ENCODE peak calls at places on chromosomes 2 and 18, in ten cellular contexts. Z is sciatic nerve; L is spleen; R is SHP77; Q is NCI-H2171; X is adrenal gland; S is CD8-positive, alpha-beta memory T cell; U is activated T-cell treated with anti-CD3 and anti-CD28 coated beads for 1 hour; C is pulmonary artery endothelial cell; P is renal cortical epithelial cell. N is an unnamed sample.

GRCh38 chr2:8654483-8654882 is 27.4 kb upstream of the ID2 start:
- DNase-seq in Z (no peak), L (no peak), R (no peak), Q (no peak), X (no peak), S (no peak), U (no peak), C (no peak), P (no peak), N (no peak)

GRCh38 chr2:170953976-170954375 is 24.9 kb downstream of the GORASP2 start:
- DNase-seq in Z (no peak), L (no peak), R (no peak), Q (no peak), X (no peak), S (no peak), U (no peak), C (no peak), P (no peak), N (no peak)

GRCh38 chr2:26838121-26838906 is 9.6 kb upstream of the DPYSL5 start:
- DNase-seq in Z (no peak), L (no peak), R (no peak), Q (no peak), X (no peak), S (no peak), U (no peak), C (no peak), P (peak), N (peak)

GRCh38 chr2:96065381-96065930 is 30.7 kb upstream of the GPAT2 start:
- DNase-seq in Z (no peak), L (no peak), R (no peak), Q (no peak), X (no peak), S (no peak), U (no peak), C (no peak), P (no peak), N (no peak)

GRCh38 chr2:88933980-88934379 is 242.5 kb downstream of the RPIA start:
- DNase-seq in Z (no peak), L (no peak), R (no peak), Q (no peak), X (no peak), S (no peak), U (no peak), C (no peak), P (peak), N (peak)

GRCh38 chr18:49090901-49091300 is 140.1 kb upstream of the SMAD7 start:
- DNase-seq in Z (no peak), L (no peak), R (no peak), Q (no peak), X (no peak), S (no peak), U (no peak), C (no peak), P (no peak), N (no peak)

GRCh38 chr2:67037655-67038054 is 359.5 kb upstream of the ETAA1 start:
- DNase-seq in Z (no peak), L (no peak), R (peak), Q (peak), X (no peak), S (no peak), U (no peak), C (no peak), P (peak), N (no peak)

GRCh38 chr2:124476291-124476690 is 451.2 kb downstream of the CNTNAP5 start:
- DNase-seq in Z (no peak), L (no peak), R (no peak), Q (no peak), X (no peak), S (no peak), U (no peak), C (no peak), P (peak), N (peak)

GRCh38 chr18:43422483-43422882 is 145.2 kb upstream of the SYT4 start:
- DNase-seq in Z (no peak), L (no peak), R (peak), Q (peak), X (peak), S (no peak), U (no peak), C (no peak), P (peak), N (peak)

GRCh38 chr18:76823574-76823973 is 1.2 kb downstream of the ZNF236 start:
- DNase-seq in Z (peak), L (peak), R (no peak), Q (no peak), X (peak), S (no peak), U (no peak), C (no peak), P (no peak), N (no peak)

GRCh38 chr2:112644155-112644932 is 1.4 kb upstream of the SLC20A1 start:
- DNase-seq in Z (no peak), L (no peak), R (no peak), Q (no peak), X (no peak), S (no peak), U (no peak), C (no peak), P (peak), N (peak)

GRCh38 chr2:16664052-16664731 is 1.4 kb downstream of the CYRIA start:
- DNase-seq in Z (no peak), L (peak), R (no peak), Q (no peak), X (peak), S (no peak), U (no peak), C (peak), P (peak), N (no peak)

GRCh38 chr18:73679941-73680700 is 467.5 kb downstream of the FBXO15 start:
- DNase-seq in Z (no peak), L (no peak), R (no peak), Q (no peak), X (no peak), S (no peak), U (no peak), C (no peak), P (peak), N (peak)

GRCh38 chr18:24731981-24732380 is 271.5 kb downstream of the HRH4 start:
- DNase-seq in Z (no peak), L (no peak), R (no peak), Q (no peak), X (no peak), S (no peak), U (no peak), C (no peak), P (peak), N (peak)

GRCh38 chr2:53827398-53828175 is 32.2 kb downstream of the GPR75 start:
- DNase-seq in Z (no peak), L (no peak), R (no peak), Q (no peak), X (no peak), S (no peak), U (no peak), C (no peak), P (no peak), N (no peak)

GRCh38 chr18:68734311-68734710 is 19.4 kb upstream of the TMX3 start:
- DNase-seq in Z (no peak), L (no peak), R (no peak), Q (no peak), X (no peak), S (no peak), U (no peak), C (no peak), P (no peak), N (peak)

GRCh38 chr2:88211809-88212154 is 41.6 kb downstream of the THNSL2 start:
- DNase-seq in Z (no peak), L (no peak), R (no peak), Q (no peak), X (no peak), S (no peak), U (no peak), C (no peak), P (no peak), N (no peak)

GRCh38 chr18:809985-810642 is 1.9 kb downstream of the YES1 start:
- DNase-seq in Z (no peak), L (no peak), R (no peak), Q (no peak), X (no peak), S (no peak), U (no peak), C (no peak), P (peak), N (no peak)

GRCh38 chr18:76610933-76611749 is 116.1 kb upstream of the ZNF516 start:
- DNase-seq in Z (no peak), L (no peak), R (no peak), Q (no peak), X (no peak), S (no peak), U (no peak), C (no peak), P (peak), N (peak)

GRCh38 chr2:57049273-57049672 is 865.5 kb downstream of the CCDC85A start:
- DNase-seq in Z (no peak), L (peak), R (no peak), Q (no peak), X (no peak), S (no peak), U (no peak), C (no peak), P (no peak), N (no peak)

GRCh38 chr2:226514895-226515294 is 284.7 kb downstream of the IRS1 start:
- DNase-seq in Z (no peak), L (no peak), R (no peak), Q (no peak), X (no peak), S (no peak), U (no peak), C (no peak), P (peak), N (peak)

GRCh38 chr2:82790277-82791021 is 1668.6 kb downstream of the SUCLG1 start:
- DNase-seq in Z (no peak), L (no peak), R (peak), Q (no peak), X (no peak), S (no peak), U (no peak), C (no peak), P (peak), N (peak)

GRCh38 chr2:236459393-236459792 is 110.2 kb upstream of the ACKR3 start:
- DNase-seq in Z (no peak), L (no peak), R (no peak), Q (no peak), X (no peak), S (no peak), U (no peak), C (no peak), P (no peak), N (no peak)

GRCh38 chr2:127637236-127637630 is 8.7 kb upstream of the GPR17 start:
- DNase-seq in Z (no peak), L (peak), R (no peak), Q (no peak), X (no peak), S (no peak), U (no peak), C (no peak), P (no peak), N (no peak)

GRCh38 chr18:59877366-59877765 is 22.4 kb upstream of the PMAIP1 start:
- DNase-seq in Z (no peak), L (no peak), R (no peak), Q (no peak), X (no peak), S (no peak), U (no peak), C (no peak), P (no peak), N (no peak)

GRCh38 chr2:240296611-240297552 is 138.6 kb upstream of the GPC1 start:
- DNase-seq in Z (no peak), L (no peak), R (no peak), Q (no peak), X (no peak), S (no peak), U (no peak), C (no peak), P (no peak), N (no peak)

GRCh38 chr2:63712748-63713147 is 124.0 kb downstream of the MDH1 start:
- DNase-seq in Z (no peak), L (no peak), R (no peak), Q (no peak), X (no peak), S (no peak), U (no peak), C (no peak), P (peak), N (no peak)

GRCh38 chr2:209636066-209636465 is 135.6 kb upstream of the UNC80 start:
- DNase-seq in Z (no peak), L (no peak), R (no peak), Q (no peak), X (no peak), S (no peak), U (no peak), C (no peak), P (peak), N (no peak)

GRCh38 chr2:10089565-10090183 is 9.5 kb upstream of the CYS1 start:
- DNase-seq in Z (no peak), L (no peak), R (no peak), Q (no peak), X (no peak), S (no peak), U (no peak), C (no peak), P (peak), N (no peak)

GRCh38 chr2:68411397-68412126 is 46.5 kb downstream of the PLEK start:
- DNase-seq in Z (no peak), L (no peak), R (no peak), Q (no peak), X (no peak), S (no peak), U (no peak), C (no peak), P (no peak), N (no peak)

GRCh38 chr2:241443486-241444223 is 64.7 kb downstream of the STK25 start:
- DNase-seq in Z (peak), L (peak), R (no peak), Q (no peak), X (no peak), S (peak), U (peak), C (no peak), P (peak), N (peak)

GRCh38 chr18:44028109-44028508 is 652.6 kb upstream of the SETBP1 start:
- DNase-seq in Z (no peak), L (no peak), R (no peak), Q (no peak), X (no peak), S (no peak), U (no peak), C (no peak), P (no peak), N (no peak)

GRCh38 chr2:217338306-217338916 is 478.5 kb upstream of the TNP1 start:
- DNase-seq in Z (no peak), L (no peak), R (no peak), Q (no peak), X (no peak), S (no peak), U (no peak), C (no peak), P (peak), N (peak)

GRCh38 chr18:21865043-21865442 is 124.5 kb downstream of the MIB1 start:
- DNase-seq in Z (no peak), L (no peak), R (no peak), Q (no peak), X (no peak), S (no peak), U (no peak), C (no peak), P (no peak), N (no peak)

GRCh38 chr2:14355102-14355501 is 277.4 kb upstream of the LRATD1 start:
- DNase-seq in Z (no peak), L (no peak), R (no peak), Q (no peak), X (no peak), S (no peak), U (no peak), C (no peak), P (no peak), N (no peak)

GRCh38 chr2:15160602-15161001 is 400.5 kb downstream of the NBAS start:
- DNase-seq in Z (no peak), L (no peak), R (no peak), Q (no peak), X (no peak), S (no peak), U (no peak), C (no peak), P (no peak), N (no peak)

GRCh38 chr2:230614913-230615332 is 97.7 kb upstream of the CAB39 start:
- DNase-seq in Z (no peak), L (peak), R (no peak), Q (no peak), X (no peak), S (no peak), U (no peak), C (no peak), P (no peak), N (peak)